ENCODE peak calls at places on chromosomes 12 and 14, in four cellular contexts. One of them, this sample, is unnamed.

GRCh38 chr14:95291859-95292542 is 27.7 kb downstream of the CLMN start:
- DNase-seq in NCI-H2171: peak; percentile 44
- DNase-seq in NCI-H1092 treated with DMSO at 0.1 percent for 48 hours: no peak
- DNase-seq in Right ventricle myocardium superior: peak; percentile 84
- DNase-seq in this sample: no peak

GRCh38 chr14:59455411-59455810 is 9.8 kb downstream of the GPR135 start:
- DNase-seq in Right ventricle myocardium superior: no peak
- DNase-seq in NCI-H2171: no peak
- DNase-seq in NCI-H1092 treated with DMSO at 0.1 percent for 48 hours: no peak
- DNase-seq in this sample: no peak

GRCh38 chr14:74571901-74572828 is 39.9 kb downstream of the LTBP2 start:
- DNase-seq in NCI-H1092 treated with DMSO at 0.1 percent for 48 hours: no peak
- DNase-seq in Right ventricle myocardium superior: no peak
- DNase-seq in NCI-H2171: peak; percentile 2
- DNase-seq in this sample: no peak

GRCh38 chr14:106390401-106390800 is 864.0 kb downstream of the TMEM121 start:
- DNase-seq in Right ventricle myocardium superior: no peak
- DNase-seq in NCI-H2171: no peak
- DNase-seq in NCI-H1092 treated with DMSO at 0.1 percent for 48 hours: no peak
- DNase-seq in this sample: no peak

GRCh38 chr14:68168460-68169109 is 349.0 kb downstream of the RAD51B start:
- DNase-seq in NCI-H1092 treated with DMSO at 0.1 percent for 48 hours: no peak
- DNase-seq in NCI-H2171: no peak
- DNase-seq in Right ventricle myocardium superior: no peak
- DNase-seq in this sample: no peak

GRCh38 chr12:6867407-6868210 is at the start of gene TPI1:
- DNase-seq in Right ventricle myocardium superior: peak; percentile 91
- DNase-seq in NCI-H2171: peak; percentile 100
- DNase-seq in NCI-H1092 treated with DMSO at 0.1 percent for 48 hours: peak; percentile 77
- DNase-seq in this sample: peak; percentile 68

GRCh38 chr12:113980537-113981337 is 14.6 kb upstream of the RBM19 start:
- DNase-seq in NCI-H2171: peak; percentile 66
- DNase-seq in Right ventricle myocardium superior: no peak
- DNase-seq in NCI-H1092 treated with DMSO at 0.1 percent for 48 hours: peak; percentile 55
- DNase-seq in this sample: peak; percentile 10

GRCh38 chr12:10968765-10969456 is 17.8 kb downstream of the TAS2R50 start:
- DNase-seq in NCI-H1092 treated with DMSO at 0.1 percent for 48 hours: no peak
- DNase-seq in Right ventricle myocardium superior: peak; percentile 45
- DNase-seq in NCI-H2171: no peak
- DNase-seq in this sample: no peak

GRCh38 chr12:85278598-85279448 is 1.2 kb upstream of the ALX1 start:
- DNase-seq in NCI-H1092 treated with DMSO at 0.1 percent for 48 hours: no peak
- DNase-seq in Right ventricle myocardium superior: no peak
- DNase-seq in NCI-H2171: no peak
- DNase-seq in this sample: no peak

GRCh38 chr14:70707138-70708038 is 65.7 kb downstream of the TTC9 start:
- DNase-seq in NCI-H1092 treated with DMSO at 0.1 percent for 48 hours: no peak
- DNase-seq in Right ventricle myocardium superior: no peak
- DNase-seq in NCI-H2171: no peak
- DNase-seq in this sample: no peak

GRCh38 chr12:22016982-22017381 is 29.0 kb upstream of the CMAS start:
- DNase-seq in NCI-H1092 treated with DMSO at 0.1 percent for 48 hours: no peak
- DNase-seq in Right ventricle myocardium superior: no peak
- DNase-seq in NCI-H2171: no peak
- DNase-seq in this sample: no peak

GRCh38 chr12:11765817-11766794 is 116.6 kb downstream of the ETV6 start:
- DNase-seq in Right ventricle myocardium superior: no peak
- DNase-seq in NCI-H1092 treated with DMSO at 0.1 percent for 48 hours: no peak
- DNase-seq in NCI-H2171: no peak
- DNase-seq in this sample: no peak

GRCh38 chr12:104743181-104743580 is 214.9 kb downstream of the SLC41A2 start:
- DNase-seq in NCI-H1092 treated with DMSO at 0.1 percent for 48 hours: no peak
- DNase-seq in NCI-H2171: no peak
- DNase-seq in Right ventricle myocardium superior: no peak
- DNase-seq in this sample: no peak

GRCh38 chr14:21024668-21025373 is at the start of gene NDRG2:
- DNase-seq in Right ventricle myocardium superior: peak; percentile 92
- DNase-seq in NCI-H2171: peak; percentile 89
- DNase-seq in NCI-H1092 treated with DMSO at 0.1 percent for 48 hours: peak; percentile 25
- DNase-seq in this sample: no peak

GRCh38 chr14:24147761-24148428 is 597 bp downstream of the RNF31 start:
- DNase-seq in NCI-H2171: no peak
- DNase-seq in Right ventricle myocardium superior: no peak
- DNase-seq in NCI-H1092 treated with DMSO at 0.1 percent for 48 hours: no peak
- DNase-seq in this sample: no peak

GRCh38 chr12:28869197-28869596 is 279.9 kb upstream of the FAR2 start:
- DNase-seq in NCI-H1092 treated with DMSO at 0.1 percent for 48 hours: no peak
- DNase-seq in Right ventricle myocardium superior: no peak
- DNase-seq in NCI-H2171: no peak
- DNase-seq in this sample: no peak

GRCh38 chr12:31868980-31869379 is 90.2 kb upstream of the RESF1 start:
- DNase-seq in Right ventricle myocardium superior: peak; percentile 57
- DNase-seq in NCI-H1092 treated with DMSO at 0.1 percent for 48 hours: peak; percentile 17
- DNase-seq in NCI-H2171: peak; percentile 68
- DNase-seq in this sample: peak; percentile 48

GRCh38 chr12:8681129-8681902 is 16.5 kb upstream of the RIMKLB start:
- DNase-seq in Right ventricle myocardium superior: no peak
- DNase-seq in NCI-H1092 treated with DMSO at 0.1 percent for 48 hours: no peak
- DNase-seq in NCI-H2171: no peak
- DNase-seq in this sample: no peak

GRCh38 chr14:62592877-62593276 is 452.4 kb downstream of the KCNH5 start:
- DNase-seq in NCI-H2171: peak; percentile 2
- DNase-seq in NCI-H1092 treated with DMSO at 0.1 percent for 48 hours: no peak
- DNase-seq in Right ventricle myocardium superior: no peak
- DNase-seq in this sample: no peak

GRCh38 chr14:62689741-62690140 is 355.5 kb downstream of the KCNH5 start:
- DNase-seq in NCI-H1092 treated with DMSO at 0.1 percent for 48 hours: no peak
- DNase-seq in Right ventricle myocardium superior: no peak
- DNase-seq in NCI-H2171: no peak
- DNase-seq in this sample: no peak

GRCh38 chr14:76584271-76584702 is 177.0 kb upstream of the VASH1 start:
- DNase-seq in NCI-H1092 treated with DMSO at 0.1 percent for 48 hours: peak; percentile 90
- DNase-seq in Right ventricle myocardium superior: peak; percentile 51
- DNase-seq in NCI-H2171: peak; percentile 52
- DNase-seq in this sample: peak; percentile 99